ENCODE peak calls at places on chromosomes 3 and 15, in four cellular contexts. I, N, X and S are unnamed samples.
A peak's percentile ranks its signal among the peaks of the same experiment; 100 is the strongest.

GRCh38 chr3:172201990-172202318 is 162.6 kb downstream of the FNDC3B start:
- DNase-seq in I (peak; percentile 66), X (no peak), N (no peak), S (no peak)

GRCh38 chr3:171054921-171055320 is 28.4 kb upstream of the SLC2A2 start:
- DNase-seq in I (no peak), N (no peak), X (no peak), S (no peak)

GRCh38 chr3:194313642-194314430 is 37.3 kb downstream of the CPN2 start:
- DNase-seq in I (no peak), N (no peak), X (no peak), S (no peak)

GRCh38 chr3:149963485-149963884 is 7.2 kb downstream of the PFN2 start:
- DNase-seq in X (no peak), I (no peak), N (no peak), S (no peak)

GRCh38 chr3:46538803-46539442 is 27.2 kb downstream of the LRRC2 start:
- DNase-seq in I (peak; percentile 77), N (peak; percentile 69), X (no peak), S (no peak)

GRCh38 chr3:194447161-194447560 is 39.6 kb downstream of the ATP13A3 start:
- DNase-seq in I (no peak), X (no peak), N (no peak), S (no peak)

GRCh38 chr15:51076142-51076897 is 18.4 kb downstream of the TNFAIP8L3 start:
- DNase-seq in X (no peak), I (no peak), N (no peak), S (no peak)

GRCh38 chr15:49692514-49693090 is 71.8 kb downstream of the DTWD1 start:
- DNase-seq in N (no peak), I (no peak), X (no peak), S (no peak)

GRCh38 chr3:73423133-73423532 is 201.6 kb downstream of the PDZRN3 start:
- DNase-seq in N (no peak), X (no peak), I (no peak), S (no peak)

GRCh38 chr3:196666001-196666867 is 26.7 kb downstream of the NRROS start:
- DNase-seq in X (no peak), I (peak; percentile 93), N (no peak), S (peak; percentile 88)

GRCh38 chr3:100006570-100007271 is 107.6 kb downstream of the FILIP1L start:
- DNase-seq in N (no peak), I (peak; percentile 73), X (no peak), S (no peak)

GRCh38 chr15:78938608-78939488 is 6.0 kb downstream of the CTSH start:
- DNase-seq in N (no peak), I (no peak), X (no peak), S (no peak)

GRCh38 chr3:184176377-184177330 is 2.0 kb downstream of the AP2M1 start:
- DNase-seq in X (peak; percentile 52), I (peak; percentile 98), N (no peak), S (no peak)

GRCh38 chr3:123081718-123082369 is 15.0 kb downstream of the PDIA5 start:
- DNase-seq in I (no peak), N (no peak), X (no peak), S (no peak)

GRCh38 chr15:90790561-90790960 is 73.4 kb downstream of the BLM start:
- DNase-seq in N (no peak), X (no peak), I (no peak), S (no peak)

GRCh38 chr3:138778643-138779042 is 56.1 kb downstream of the PIK3CB start:
- DNase-seq in N (no peak), X (no peak), I (no peak), S (no peak)

GRCh38 chr3:169575381-169575780 is 88.1 kb downstream of the MECOM start:
- DNase-seq in I (peak; percentile 75), N (no peak), X (no peak), S (no peak)

GRCh38 chr3:60399861-60400845 is 851.1 kb downstream of the FHIT start:
- DNase-seq in I (peak; percentile 7), X (no peak), N (no peak), S (no peak)

GRCh38 chr15:88982304-88982945 is 69.2 kb upstream of the MFGE8 start:
- DNase-seq in I (peak; percentile 70), X (no peak), N (no peak), S (no peak)

GRCh38 chr15:57263520-57263919 is 112.8 kb upstream of the CGNL1 start:
- DNase-seq in X (no peak), I (no peak), N (no peak), S (no peak)

GRCh38 chr3:12273045-12273695 is 15.7 kb upstream of the PPARG start:
- DNase-seq in X (no peak), N (no peak), I (no peak), S (no peak)

GRCh38 chr15:65278480-65278879 is 8.2 kb downstream of the PARP16 start:
- DNase-seq in N (no peak), I (no peak), X (no peak), S (no peak)

GRCh38 chr3:51734572-51734907 is 27.7 kb downstream of the GRM2 start:
- DNase-seq in X (no peak), N (no peak), I (no peak), S (no peak)

GRCh38 chr15:99197861-99198260 is 51.5 kb downstream of the TTC23 start:
- DNase-seq in X (no peak), N (no peak), I (peak; percentile 58), S (no peak)

GRCh38 chr15:35289029-35289617 is 204.0 kb upstream of the NANOGP8 start:
- DNase-seq in I (peak; percentile 58), N (no peak), X (peak; percentile 39), S (peak; percentile 21)

GRCh38 chr15:26872206-26872605 is 5.3 kb downstream of the GABRA5 start:
- DNase-seq in N (no peak), X (no peak), I (no peak), S (no peak)

GRCh38 chr3:51332156-51332555 is 52.9 kb upstream of the MANF start:
- DNase-seq in N (no peak), X (no peak), I (no peak), S (no peak)